ENCODE peak calls at places on chromosomes 5 and 9, in four cellular contexts. O is endothelial cell of umbilical vein, P is body of pancreas, S is prostate gland. R is an unnamed sample.

GRCh38 chr9:23701291-23701690 is 124.7 kb downstream of the ELAVL2 start:
- DNase-seq in P (no peak), S (no peak), O (no peak), R (no peak)

GRCh38 chr9:133861103-133861502 is 123.0 kb upstream of the SARDH start:
- DNase-seq in P (no peak), S (no peak), O (no peak), R (no peak)

GRCh38 chr5:151408633-151409243 is 38.7 kb upstream of the SLC36A1 start:
- DNase-seq in O (no peak), P (no peak), S (no peak), R (no peak)

GRCh38 chr5:52878671-52879070 is 91.0 kb downstream of the ITGA1 start:
- DNase-seq in S (no peak), O (peak), P (no peak), R (no peak)

GRCh38 chr9:93148721-93149120 is 14.7 kb upstream of the NINJ1 start:
- DNase-seq in O (no peak), P (no peak), S (no peak), R (no peak)

GRCh38 chr9:121360975-121361374 is 9.1 kb downstream of the STOM start:
- DNase-seq in O (peak), P (no peak), S (no peak), R (no peak)

GRCh38 chr9:105637787-105638395 is 24.4 kb upstream of the TAL2 start:
- DNase-seq in S (no peak), P (no peak), O (no peak), R (no peak)

GRCh38 chr9:135671591-135672041 is 8.5 kb downstream of the LCN9 start:
- DNase-seq in S (no peak), O (no peak), P (no peak), R (no peak)

GRCh38 chr9:10876333-10876732 is 263.5 kb upstream of the PTPRD start:
- DNase-seq in S (no peak), P (no peak), O (peak), R (no peak)

GRCh38 chr5:6626494-6626893 is 6.3 kb downstream of the NSUN2 start:
- DNase-seq in P (no peak), S (no peak), O (no peak), R (no peak)

GRCh38 chr9:124389146-124389939 is 25.9 kb downstream of the PSMB7 start:
- DNase-seq in O (no peak), P (peak), S (no peak), R (peak)

GRCh38 chr5:51475628-51476027 is 92.4 kb downstream of the ISL1 start:
- DNase-seq in O (no peak), S (no peak), P (no peak), R (no peak)

GRCh38 chr9:101566904-101567724 is 27.7 kb downstream of the PPP3R2 start:
- DNase-seq in S (peak), O (peak), P (no peak), R (no peak)

GRCh38 chr9:99490736-99491135 is 268.7 kb downstream of the SEC61B start:
- DNase-seq in O (no peak), P (no peak), S (no peak), R (no peak)

GRCh38 chr9:3508078-3508431 is 17.7 kb downstream of the RFX3 start:
- DNase-seq in O (no peak), P (no peak), S (no peak), R (no peak)

GRCh38 chr5:203246-203645 is 12.0 kb downstream of the LRRC14B start:
- DNase-seq in S (no peak), O (no peak), P (no peak), R (no peak)

GRCh38 chr5:127313847-127314473 is 23.4 kb downstream of the MEGF10 start:
- DNase-seq in O (peak), P (peak), S (no peak), R (peak)

GRCh38 chr5:151094054-151094858 is 13.4 kb upstream of the TNIP1 start:
- DNase-seq in S (no peak), P (no peak), O (no peak), R (no peak)

GRCh38 chr5:64958757-64959391 is 190.1 kb downstream of the CWC27 start:
- DNase-seq in P (no peak), S (no peak), O (peak), R (no peak)

GRCh38 chr5:32136342-32136741 is 37.8 kb downstream of the GOLPH3 start:
- DNase-seq in O (no peak), P (no peak), S (no peak), R (no peak)

GRCh38 chr5:151274666-151275065 is 21.7 kb downstream of the GM2A start:
- DNase-seq in S (peak), O (no peak), P (no peak), R (no peak)

GRCh38 chr9:104301770-104302169 is 202.3 kb upstream of the OR13F1 start:
- DNase-seq in O (no peak), S (no peak), P (no peak), R (no peak)

GRCh38 chr9:77833686-77834429 is 185.7 kb upstream of the GNA14 start:
- DNase-seq in S (no peak), P (no peak), O (no peak), R (no peak)

GRCh38 chr5:7878381-7878873 is 9.5 kb downstream of the MTRR start:
- DNase-seq in P (no peak), S (no peak), O (no peak), R (no peak)

GRCh38 chr9:25716220-25716872 is 38.1 kb upstream of the TUSC1 start:
- DNase-seq in O (peak), P (peak), S (peak), R (no peak)

GRCh38 chr9:23851024-23851629 is 25.1 kb upstream of the ELAVL2 start:
- DNase-seq in S (no peak), P (no peak), O (no peak), R (peak)

GRCh38 chr5:128228506-128228905 is 144.9 kb downstream of the SLC12A2 start:
- DNase-seq in O (no peak), S (no peak), P (no peak), R (no peak)

GRCh38 chr5:142304013-142304701 is 20.7 kb downstream of the SPRY4 start:
- DNase-seq in O (no peak), P (no peak), S (no peak), R (no peak)

DNA sequence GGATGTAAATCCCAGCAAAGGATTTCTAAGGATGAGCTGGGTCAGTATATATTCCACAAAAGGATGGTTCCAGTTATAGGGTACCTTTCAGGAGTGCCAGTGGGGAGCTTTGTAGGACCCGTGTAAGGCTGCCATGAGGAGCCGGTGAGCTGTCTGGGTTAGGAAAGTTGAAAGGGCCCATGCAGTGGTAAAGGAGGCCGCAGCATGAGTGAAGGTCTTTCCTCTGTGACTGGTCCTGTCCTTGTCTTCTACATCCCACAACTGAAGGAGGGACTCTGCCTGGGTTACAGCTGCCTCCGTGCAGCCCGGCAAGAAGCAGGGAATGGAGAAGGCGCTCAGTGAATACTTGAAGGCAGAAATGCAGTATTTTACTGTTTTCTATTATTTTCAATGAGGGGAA is 58.9 kb downstream of the HSPA4 start:
- DNase-seq in P (no peak), O (no peak), S (no peak), R (no peak)
- H3K27ac ChIP-seq in P (no peak), O (no peak), S (no peak), R (no peak)

GRCh38 chr5:180648658-180649296 is 623 bp downstream of the FLT4 start:
- DNase-seq in O (no peak), P (no peak), S (no peak), R (no peak)
- H3K4me3 ChIP-seq in O (peak), P (no peak), S (peak), R (peak)

GRCh38 chr5:43036409-43036808 is 3.7 kb downstream of the ANXA2R start:
- DNase-seq in P (no peak), O (peak), S (no peak), R (no peak)

GRCh38 chr5:43038523-43038989 is 1.6 kb downstream of the ANXA2R start:
- DNase-seq in S (no peak), O (no peak), P (no peak), R (no peak)

GRCh38 chr5:43039115-43039467 is 1.0 kb downstream of the ANXA2R start:
- DNase-seq in S (no peak), P (no peak), O (no peak), R (no peak)

GRCh38 chr5:43036856-43037711 is 3.0 kb downstream of the ANXA2R start:
- DNase-seq in P (no peak), O (peak), S (no peak), R (no peak)

GRCh38 chr5:43037929-43038510 is 2.1 kb downstream of the ANXA2R start:
- DNase-seq in P (no peak), O (peak), S (no peak), R (no peak)
- TF ChIP-seq POLR2A in P (no peak), O (no peak), S (no peak), R (no peak)

DNA sequence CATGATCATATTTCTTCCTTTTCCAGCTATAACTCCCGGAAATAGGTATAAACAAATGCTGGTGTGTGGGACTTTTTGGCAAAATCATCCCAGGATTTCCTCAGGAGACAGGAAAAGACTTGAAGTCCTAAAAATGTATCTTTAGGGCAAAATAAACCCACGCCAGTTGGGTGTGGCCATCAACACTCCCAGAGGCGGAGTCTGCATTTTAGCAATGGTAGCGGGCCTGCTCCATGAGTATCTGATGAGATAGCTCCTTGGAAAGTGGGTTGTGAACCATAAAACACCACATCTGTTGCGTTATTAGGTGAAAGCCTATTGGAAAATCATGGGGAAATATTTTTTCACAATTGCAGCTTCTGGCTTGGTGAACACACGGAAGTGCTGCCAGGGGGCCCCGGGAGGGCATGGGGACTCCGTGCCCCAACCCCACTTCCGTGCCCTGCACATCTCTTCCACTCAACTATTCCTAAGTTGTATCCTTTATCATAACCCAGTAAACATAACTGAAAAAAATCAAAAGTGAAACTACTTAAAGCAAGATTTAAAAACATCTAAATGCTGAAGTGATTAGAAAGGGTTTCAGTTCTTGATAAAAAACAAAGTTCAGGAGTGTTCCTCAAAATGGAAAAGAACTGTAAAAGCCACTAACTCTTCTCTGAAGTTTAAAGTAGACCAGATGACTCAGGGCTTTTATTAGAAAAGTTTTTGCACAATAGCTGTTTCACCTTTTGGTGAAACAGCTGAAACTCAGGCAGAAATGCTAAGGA is 111.2 kb downstream of the LRRC70 start:
- DNase-seq in P (no peak), O (no peak), S (no peak), R (no peak)
- H3K27ac ChIP-seq in P (no peak), O (no peak), S (no peak), R (no peak)

DNA sequence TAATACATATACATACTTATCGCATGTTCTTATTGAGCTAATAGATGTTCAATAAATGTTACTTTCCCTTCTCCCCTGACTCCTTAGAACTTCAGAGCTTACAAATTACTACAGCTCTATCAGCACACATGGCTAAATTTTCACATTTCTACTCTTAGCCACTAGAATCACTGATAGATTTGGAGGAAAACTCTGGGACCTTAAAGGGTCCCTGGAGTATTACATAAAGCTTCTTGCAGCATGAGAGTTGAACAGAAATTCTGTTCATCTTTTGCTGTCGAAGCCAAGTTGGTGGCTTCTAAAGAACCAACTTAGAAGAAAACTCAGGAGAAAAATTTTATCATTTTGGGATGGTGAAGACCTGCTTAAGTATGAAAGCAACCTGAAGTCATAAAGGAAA is 15.5 kb downstream of the B4GALT1 start:
- DNase-seq in S (no peak), O (no peak), P (no peak), R (no peak)
- H3K4me3 ChIP-seq in S (no peak), O (no peak), P (no peak), R (no peak)

R was measured in thyroid gland.